ENCODE peak calls at places on chromosomes 16 and 17, in four cellular contexts. B is cardiac fibroblast, D is iPS-NIHi11, W is KG1. N is an unnamed sample.

GRCh38 chr17:69729937-69730336 is 315.4 kb downstream of the MAP2K6 start:
- DNase-seq in B (no peak), D (no peak), W (no peak), N (peak)

GRCh38 chr17:4519361-4519788 is 20.7 kb downstream of the SPNS2 start:
- DNase-seq in B (no peak), D (peak), W (no peak), N (no peak)

GRCh38 chr16:82660078-82660645 is 33.4 kb downstream of the CDH13 start:
- DNase-seq in B (peak), D (no peak), W (no peak), N (peak)

GRCh38 chr17:81934098-81934757 is 2.9 kb downstream of the PYCR1 start:
- DNase-seq in B (no peak), D (no peak), W (no peak), N (no peak)

GRCh38 chr16:82091225-82091624 is 56.2 kb downstream of the HSD17B2 start:
- DNase-seq in B (no peak), D (no peak), W (no peak), N (peak)

GRCh38 chr17:40190197-40191021 is 13.1 kb downstream of the RAPGEFL1 start:
- DNase-seq in B (no peak), D (peak), W (no peak), N (peak)

GRCh38 chr16:8675183-8676159 is 1.1 kb downstream of the ABAT start:
- DNase-seq in B (no peak), D (no peak), W (no peak), N (peak)

GRCh38 chr17:72863511-72864175 is 228.8 kb downstream of the SLC39A11 start:
- DNase-seq in B (no peak), D (no peak), W (no peak), N (no peak)

GRCh38 chr17:77694391-77695363 is 263.8 kb upstream of the TNRC6C start:
- DNase-seq in B (no peak), D (no peak), W (no peak), N (no peak)

GRCh38 chr16:79484237-79484636 is 116.3 kb downstream of the MAF start:
- DNase-seq in B (no peak), D (no peak), W (no peak), N (no peak)

GRCh38 chr17:45753645-45754225 is 30.4 kb upstream of the CRHR1 start:
- DNase-seq in B (no peak), D (no peak), W (no peak), N (no peak)

GRCh38 chr17:66369830-66370229 is 67.4 kb downstream of the PRKCA start:
- DNase-seq in B (no peak), D (no peak), W (no peak), N (no peak)

GRCh38 chr17:37605081-37605480 is 4.1 kb downstream of the SYNRG start:
- DNase-seq in B (no peak), D (no peak), W (no peak), N (no peak)

GRCh38 chr16:86294535-86294934 is 215.8 kb upstream of the FOXF1 start:
- DNase-seq in B (no peak), D (no peak), W (no peak), N (no peak)

GRCh38 chr16:88534731-88535141 is 35.5 kb upstream of the ZC3H18 start:
- DNase-seq in B (peak), D (peak), W (no peak), N (peak)

GRCh38 chr17:14228903-14229302 is 7.8 kb downstream of the CDRT15 start:
- DNase-seq in B (no peak), D (no peak), W (no peak), N (no peak)

GRCh38 chr17:30586818-30587595 is 109.8 kb downstream of the GOSR1 start:
- DNase-seq in B (peak), D (no peak), W (no peak), N (peak)

GRCh38 chr17:67359960-67360817 is 6.2 kb downstream of the PSMD12 start:
- DNase-seq in B (peak), D (peak), W (peak), N (peak)

GRCh38 chr17:13030459-13031305 is 12.9 kb upstream of the ELAC2 start:
- DNase-seq in B (peak), D (peak), W (peak), N (peak)

GRCh38 chr17:72152392-72152727 is 31.5 kb downstream of the SOX9 start:
- DNase-seq in B (peak), D (no peak), W (no peak), N (no peak)

GRCh38 chr16:82358161-82358560 is 188.1 kb upstream of the MPHOSPH6 start:
- DNase-seq in B (no peak), D (no peak), W (no peak), N (no peak)

GRCh38 chr17:58335779-58336455 is 7.3 kb upstream of the TSPOAP1 start:
- DNase-seq in B (no peak), D (no peak), W (peak), N (no peak)

GRCh38 chr17:2853111-2853721 is 57.0 kb downstream of the RAP1GAP2 start:
- DNase-seq in B (peak), D (peak), W (no peak), N (peak)

GRCh38 chr17:36703860-36704266 is 102.5 kb downstream of the MRM1 start:
- DNase-seq in B (peak), D (peak), W (peak), N (peak)

N was measured in epithelial cell of esophagus.